ENCODE peak calls at places on chromosomes 5 and 9, in six cellular contexts. N is CD8-positive, alpha-beta memory T cell; J is endodermal cell; B is neural progenitor cell; G is A549; E is lower lobe of right lung. Y is an unnamed sample. For H3K4me1, the result is how much of the 10 kb centered on the place peaks cover.

GRCh38 chr5:53944981-53945380 is 365.4 kb downstream of the ARL15 start:
- DNase-seq in E (no peak), J (no peak), N (no peak), B (no peak), G (peak), Y (no peak)

GRCh38 chr5:10550222-10550995 is 13.5 kb upstream of the ANKRD33B start:
- DNase-seq in G (no peak), E (no peak), N (no peak), B (no peak), J (peak), Y (no peak)

GRCh38 chr5:163976691-163977090 is 471.3 kb downstream of the MAT2B start:
- DNase-seq in E (no peak), B (no peak), G (no peak), J (no peak), N (no peak), Y (no peak)

GRCh38 chr5:173825215-173825865 is 62.8 kb upstream of the CPEB4 start:
- DNase-seq in B (no peak), E (no peak), G (peak), J (no peak), N (no peak), Y (peak)

GRCh38 chr5:139415221-139415861 is 11.5 kb upstream of the SPATA24 start:
- DNase-seq in J (no peak), N (no peak), G (no peak), E (no peak), B (no peak), Y (no peak)

GRCh38 chr5:32127759-32128158 is 46.4 kb downstream of the GOLPH3 start:
- DNase-seq in B (no peak), J (peak), N (no peak), G (no peak), E (no peak), Y (no peak)

GRCh38 chr5:2750026-2750757 is 1.3 kb downstream of the IRX2 start:
- DNase-seq in B (peak), N (no peak), G (no peak), E (peak), J (peak), Y (peak)

GRCh38 chr9:95770653-95771131 is 104.8 kb upstream of the ERCC6L2 start:
- DNase-seq in N (no peak), E (no peak), G (no peak), J (peak), B (peak), Y (peak)

GRCh38 chr9:16985559-16986348 is 115.3 kb upstream of the BNC2 start:
- DNase-seq in G (peak), B (no peak), E (no peak), N (no peak), J (no peak), Y (no peak)

GRCh38 chr9:93064392-93065124 is 6.1 kb downstream of the SUSD3 start:
- DNase-seq in G (no peak), E (peak), J (peak), N (peak), B (no peak), Y (peak)

GRCh38 chr5:123035320-123035949 is 1.1 kb downstream of the PPIC start:
- DNase-seq in N (no peak), B (peak), J (peak), G (peak), E (peak), Y (no peak)

GRCh38 chr5:139985733-139986132 is 57.4 kb downstream of the NRG2 start:
- DNase-seq in J (no peak), B (peak), N (no peak), E (no peak), G (peak), Y (no peak)

GRCh38 chr9:77495834-77496671 is 152.1 kb downstream of the GNA14 start:
- DNase-seq in J (no peak), N (no peak), B (no peak), G (peak), E (no peak), Y (no peak)

GRCh38 chr5:143557061-143557818 is 153.8 kb upstream of the NR3C1 start:
- DNase-seq in N (no peak), J (no peak), E (no peak), B (no peak), G (no peak), Y (peak)

GRCh38 chr9:130311774-130312140 is 46.2 kb downstream of the HMCN2 start:
- DNase-seq in N (no peak), B (no peak), E (peak), J (no peak), G (no peak), Y (no peak)

GRCh38 chr9:83698976-83699585 is 8.7 kb downstream of the UBQLN1 start:
- DNase-seq in B (no peak), J (no peak), G (no peak), N (no peak), E (no peak), Y (no peak)

GRCh38 chr5:171437286-171437821 is 17.9 kb downstream of the FGF18 start:
- DNase-seq in N (no peak), G (no peak), E (peak), J (peak), B (peak), Y (peak)

GRCh38 chr5:169635933-169636332 is 1.1 kb upstream of the DOCK2 start:
- DNase-seq in B (no peak), G (no peak), J (no peak), N (no peak), E (no peak), Y (no peak)

GRCh38 chr5:138077064-138077696 is 6.7 kb upstream of the WNT8A start:
- DNase-seq in E (peak), G (peak), B (peak), J (peak), N (peak), Y (peak)

GRCh38 chr5:15995206-15996052 is 184.2 kb downstream of the MARCHF11 start:
- DNase-seq in B (peak), E (no peak), N (no peak), J (peak), G (peak), Y (no peak)

GRCh38 chr9:129895376-129896268 is 60.4 kb downstream of the USP20 start:
- DNase-seq in E (no peak), B (no peak), G (no peak), N (peak), J (no peak), Y (no peak)

GRCh38 chr5:54091416-54092130 is 218.8 kb downstream of the ARL15 start:
- DNase-seq in G (no peak), J (no peak), N (no peak), E (no peak), B (no peak), Y (no peak)

GRCh38 chr9:7671847-7672246 is 127.7 kb downstream of the DMAC1 start:
- DNase-seq in B (no peak), G (no peak), J (no peak), E (no peak), N (no peak), Y (no peak)

GRCh38 chr5:76660360-76660759 is 37.2 kb upstream of the F2RL2 start:
- DNase-seq in B (no peak), N (no peak), G (no peak), E (no peak), J (no peak), Y (no peak)

GRCh38 chr5:136034492-136034891 is 5.7 kb downstream of the TGFBI start:
- DNase-seq in B (no peak), E (no peak), N (no peak), G (no peak), J (peak), Y (no peak)

GRCh38 chr9:117153021-117153420 is 261.8 kb downstream of the ASTN2 start:
- DNase-seq in G (no peak), E (no peak), J (no peak), B (no peak), N (no peak), Y (no peak)

GRCh38 chr5:114407783-114408182 is 45.9 kb downstream of the KCNN2 start:
- DNase-seq in E (no peak), J (no peak), B (no peak), N (no peak), G (no peak), Y (no peak)

GRCh38 chr9:112037281-112038016 is 137.6 kb downstream of the SUSD1 start:
- DNase-seq in B (peak), J (peak), N (peak), G (no peak), E (no peak), Y (peak)

GRCh38 chr5:159132429-159133040 is 32.8 kb upstream of the EBF1 start:
- DNase-seq in E (no peak), G (no peak), B (no peak), J (no peak), N (no peak), Y (no peak)

GRCh38 chr9:122191519-122191918 is 31.8 kb downstream of the MORN5 start:
- DNase-seq in B (no peak), E (no peak), G (no peak), N (no peak), J (no peak), Y (no peak)

GRCh38 chr5:116492016-116492623 is 82.5 kb downstream of the SEMA6A start:
- DNase-seq in G (no peak), E (no peak), J (peak), B (no peak), N (no peak), Y (peak)

GRCh38 chr9:16425572-16425971 is 444.9 kb downstream of the BNC2 start:
- DNase-seq in N (no peak), E (no peak), J (no peak), B (no peak), G (peak), Y (no peak)

GRCh38 chr9:37929441-37929895 is 25.5 kb upstream of the SLC25A51 start:
- DNase-seq in E (peak), N (no peak), B (no peak), G (no peak), J (no peak), Y (no peak)

GRCh38 chr5:14908195-14908594 is 36.6 kb upstream of the ANKH start:
- DNase-seq in G (peak), E (no peak), B (no peak), J (no peak), N (no peak), Y (no peak)

GRCh38 chr5:32388429-32389111 is 56.0 kb downstream of the ZFR start:
- DNase-seq in N (no peak), B (no peak), J (no peak), G (no peak), E (no peak), Y (no peak)

GRCh38 chr9:131500939-131501541 is 1.7 kb upstream of the POMT1 start:
- DNase-seq in E (no peak), J (no peak), G (no peak), N (peak), B (no peak), Y (peak)

GRCh38 chr9:27183151-27183550 is 74.1 kb downstream of the TEK start:
- DNase-seq in B (no peak), G (no peak), E (no peak), J (no peak), N (no peak), Y (no peak)

GRCh38 chr5:15704397-15704947 is 204.5 kb downstream of the FBXL7 start:
- DNase-seq in G (no peak), N (no peak), E (no peak), B (no peak), J (no peak), Y (no peak)

GRCh38 chr9:120874861-120875565 is 2.0 kb downstream of the PHF19 start:
- DNase-seq in J (no peak), E (no peak), B (no peak), G (no peak), N (peak), Y (no peak)
- H3K4me3 ChIP-seq in J (peak), E (peak), B (no peak), G (peak), N (peak), Y (no peak)

GRCh38 chr9:134393582-134394280 is 67.5 kb downstream of the RXRA start:
- DNase-seq in J (no peak), B (no peak), G (no peak), N (peak), E (no peak), Y (no peak)
- H3K27ac ChIP-seq in J (no peak), B (no peak), G (no peak), N (peak), E (no peak), Y (no peak)

DNA sequence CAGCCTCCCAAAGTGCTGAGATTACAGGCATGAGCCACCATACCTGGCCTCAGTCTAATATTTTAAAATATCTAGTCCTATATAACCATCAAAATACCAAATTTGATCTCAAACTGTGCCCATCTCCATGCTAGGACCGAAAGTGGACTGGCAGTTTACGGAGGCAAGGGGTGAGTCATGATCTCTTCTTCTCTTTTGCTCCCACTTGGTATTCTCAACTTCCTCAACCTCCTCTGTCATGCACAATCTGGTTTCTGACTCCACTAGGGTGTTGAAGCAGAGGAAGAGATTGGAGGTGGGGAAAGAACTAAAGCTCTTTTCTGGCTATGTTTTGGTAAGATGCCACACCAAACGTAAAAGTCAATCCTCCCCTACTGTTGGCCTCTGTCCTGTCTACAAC is 55.9 kb upstream of the CEMIP2 start:
- DNase-seq in B (no peak), G (no peak), E (no peak), N (no peak), J (no peak), Y (no peak)
- H3K4me1 ChIP-seq in B (under half), G (under half), E (under half), N (under half), J (under half), Y (under half)

DNA sequence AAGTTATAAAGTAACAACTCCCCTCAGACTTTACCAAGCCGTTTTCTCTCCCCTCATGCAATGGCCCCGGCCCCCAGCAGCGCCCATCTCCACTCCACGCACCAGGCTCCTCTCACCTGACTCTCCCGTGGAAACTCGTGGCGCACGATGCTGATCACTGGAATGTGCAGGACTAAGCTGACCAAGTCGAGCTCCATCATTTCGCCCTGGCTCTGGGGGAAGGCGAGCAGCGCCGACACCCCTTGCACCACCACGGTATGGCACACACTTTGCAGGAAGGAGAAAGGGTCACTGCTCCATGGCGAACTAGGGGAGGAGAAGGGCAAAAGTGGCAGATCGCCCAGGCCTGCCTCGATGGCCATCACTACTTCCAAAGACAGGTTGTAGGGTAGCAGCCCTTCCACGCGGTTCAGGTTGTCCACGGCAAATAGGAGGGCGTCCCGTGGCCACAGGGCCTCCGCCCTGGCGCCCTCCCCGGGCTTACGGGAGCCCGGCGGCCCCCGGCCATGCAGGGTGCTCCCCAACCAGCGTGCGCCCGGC is 1.2 kb downstream of the GRIN3A start:
- DNase-seq in J (peak), B (peak), E (peak), N (no peak), G (no peak), Y (no peak)
- H3K4me3 ChIP-seq in J (no peak), B (peak), E (no peak), N (no peak), G (peak), Y (no peak)

DNA sequence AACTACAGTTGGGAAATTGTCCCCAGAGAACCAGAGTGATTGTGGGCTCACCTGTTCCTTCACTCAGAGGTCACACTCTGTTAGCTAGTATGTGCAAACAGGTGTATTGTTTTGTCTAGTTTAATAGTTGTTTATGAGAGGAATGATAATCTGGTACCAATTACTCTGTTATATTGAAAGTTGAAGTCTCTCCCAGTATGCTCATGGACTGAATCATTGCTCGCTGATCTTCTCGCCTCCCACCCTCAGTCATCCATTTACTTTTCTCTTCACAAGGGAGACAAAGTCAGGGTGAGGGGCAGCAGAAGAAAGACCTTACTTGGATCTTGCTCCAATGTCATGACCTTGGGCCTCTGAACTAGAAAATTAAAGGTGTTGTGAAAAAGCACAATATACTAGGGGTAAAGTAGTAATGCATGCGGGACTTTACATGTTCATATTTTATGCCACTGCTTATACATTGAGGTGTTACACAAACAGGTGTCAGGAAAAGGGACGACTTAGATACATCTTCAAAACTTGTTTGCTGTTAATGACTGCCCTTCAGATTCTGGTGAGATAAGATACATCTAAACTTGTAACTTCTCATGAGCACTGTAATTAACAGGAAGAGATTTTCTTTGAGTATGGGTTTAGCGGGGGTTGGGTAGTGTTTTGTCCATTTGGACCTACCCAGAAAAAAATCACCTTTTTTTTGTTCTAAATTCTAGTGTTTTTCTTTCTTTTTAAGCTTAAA is 36.9 kb downstream of the LNPEP start:
- DNase-seq in B (no peak), E (no peak), J (no peak), N (no peak), G (no peak), Y (peak)
- H3K27ac ChIP-seq in B (no peak), E (no peak), J (no peak), N (no peak), G (no peak), Y (peak)

DNA sequence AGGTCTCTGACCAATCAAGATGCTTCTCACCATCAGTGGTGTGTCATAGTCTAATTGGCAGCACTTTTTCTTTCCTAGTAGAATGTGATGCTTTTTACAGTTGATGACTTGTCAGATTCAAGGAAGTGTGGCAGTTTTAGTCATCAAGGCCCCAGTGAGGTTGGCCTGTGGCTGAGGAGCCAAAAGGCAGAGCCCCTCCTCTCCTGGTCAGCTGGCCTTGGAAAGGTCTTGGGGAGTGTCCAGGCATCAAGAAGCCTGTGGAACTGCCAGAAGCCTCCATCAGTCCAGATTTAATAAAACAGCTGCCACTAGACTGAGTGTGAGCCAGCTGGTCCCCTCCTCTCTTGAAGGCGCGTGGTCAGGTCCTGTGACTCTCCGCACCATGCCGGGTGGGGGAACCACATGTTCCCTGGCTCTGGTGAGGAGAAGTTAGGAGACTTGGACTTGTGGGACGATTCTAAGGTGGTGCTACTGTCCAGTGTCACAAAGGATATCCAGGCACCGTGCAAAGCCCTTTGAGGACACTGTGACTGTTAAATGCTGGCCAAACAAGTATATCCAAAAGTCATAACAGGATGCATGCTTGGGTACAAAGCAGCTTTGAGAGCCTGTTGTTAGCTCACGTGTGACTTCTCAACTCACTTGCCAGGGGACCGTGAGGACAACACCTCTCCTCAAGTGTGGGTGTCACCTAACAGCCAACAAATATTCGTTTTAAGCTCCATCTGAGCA is 6.1 kb upstream of the ANGPTL2 start:
- DNase-seq in B (no peak), G (no peak), N (no peak), J (no peak), E (no peak), Y (peak)
- H3K4me1 ChIP-seq in B (under half), G (under half), N (under half), J (under half), E (under half), Y (half or more)

DNA sequence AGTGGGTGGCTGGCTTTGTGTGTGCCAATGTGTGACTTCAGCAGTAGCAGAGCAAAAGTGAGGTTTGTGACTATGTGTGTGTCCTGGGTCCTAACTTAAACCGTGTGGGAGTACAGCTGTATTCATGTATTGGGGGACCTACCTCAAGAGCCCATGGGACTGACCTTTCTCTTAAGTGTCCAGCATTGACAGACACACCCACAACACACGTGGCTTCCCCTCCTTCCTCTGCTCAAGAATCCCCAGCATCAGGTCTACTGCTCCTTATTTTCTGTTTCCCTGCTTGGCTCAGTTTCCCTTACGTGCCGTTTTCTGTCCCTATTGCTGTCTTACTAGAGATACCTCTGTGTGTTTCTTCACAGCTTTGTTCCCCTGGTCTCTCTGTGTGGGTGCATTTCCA is 623 bp downstream of the IL11RA start:
- DNase-seq in E (no peak), B (no peak), G (no peak), N (no peak), J (no peak), Y (no peak)
- H3K4me3 ChIP-seq in E (peak), B (no peak), G (peak), N (no peak), J (peak), Y (peak)

DNA sequence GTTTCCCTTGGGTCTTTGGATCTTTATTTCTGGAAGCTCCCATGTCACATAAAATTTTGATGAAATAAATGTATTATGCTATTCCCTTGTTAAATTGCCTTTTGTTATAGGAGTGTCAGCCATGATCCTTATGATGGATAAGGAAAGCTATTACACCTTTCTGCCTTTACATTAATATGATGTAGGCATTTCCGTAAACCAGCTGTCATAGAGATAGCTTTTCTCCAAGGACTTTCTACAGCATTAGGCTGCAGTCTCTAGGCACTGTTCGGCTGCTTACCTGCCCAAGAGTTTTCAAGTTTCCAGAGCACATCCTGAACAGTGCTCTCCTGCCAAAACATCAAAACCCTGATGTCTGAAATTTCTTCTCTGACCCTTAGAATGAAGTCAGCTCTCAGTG is 87.4 kb downstream of the HAPLN1 start:
- DNase-seq in N (no peak), J (no peak), G (no peak), B (no peak), E (no peak), Y (no peak)
- H3K27ac ChIP-seq in N (no peak), J (no peak), G (no peak), B (no peak), E (no peak), Y (no peak)